ENCODE peak calls at places on chromosomes 12 and 14, in seven cellular contexts. One of them, this sample, is unnamed.
A peak's percentile ranks its signal among the peaks of the same experiment; 100 is the strongest.

GRCh38 chr14:65302571-65303184 is 109.9 kb upstream of the FUT8 start:
- DNase-seq in H9: no peak
- DNase-seq in fibroblast of pulmonary artery: no peak
- DNase-seq in cardiac fibroblast: peak; percentile 7
- DNase-seq in fibroblast of mammary gland: no peak
- DNase-seq in fibroblast of the aortic adventitia: no peak
- DNase-seq in AG09309: no peak
- DNase-seq in this sample: peak; percentile 63

GRCh38 chr12:6979021-6979420 is 8.3 kb downstream of the EMG1 start:
- DNase-seq in fibroblast of the aortic adventitia: no peak
- DNase-seq in H9: no peak
- DNase-seq in fibroblast of pulmonary artery: no peak
- DNase-seq in AG09309: no peak
- DNase-seq in cardiac fibroblast: no peak
- DNase-seq in fibroblast of mammary gland: no peak
- DNase-seq in this sample: no peak

GRCh38 chr12:75086086-75087038 is 123.3 kb downstream of the KCNC2 start:
- DNase-seq in fibroblast of mammary gland: peak; percentile 81
- DNase-seq in AG09309: no peak
- DNase-seq in cardiac fibroblast: no peak
- DNase-seq in H9: no peak
- DNase-seq in fibroblast of the aortic adventitia: peak; percentile 75
- DNase-seq in fibroblast of pulmonary artery: no peak
- DNase-seq in this sample: no peak

GRCh38 chr12:111937429-111937828 is 75.5 kb downstream of the TMEM116 start:
- DNase-seq in AG09309: no peak
- DNase-seq in fibroblast of mammary gland: no peak
- DNase-seq in fibroblast of the aortic adventitia: peak; percentile 51
- DNase-seq in cardiac fibroblast: peak; percentile 33
- DNase-seq in H9: no peak
- DNase-seq in fibroblast of pulmonary artery: peak; percentile 23
- DNase-seq in this sample: no peak

GRCh38 chr12:84793558-84794367 is 118.8 kb downstream of the SLC6A15 start:
- DNase-seq in fibroblast of mammary gland: peak; percentile 44
- DNase-seq in H9: no peak
- DNase-seq in fibroblast of the aortic adventitia: peak; percentile 44
- DNase-seq in cardiac fibroblast: no peak
- DNase-seq in AG09309: no peak
- DNase-seq in fibroblast of pulmonary artery: peak; percentile 17
- DNase-seq in this sample: no peak

GRCh38 chr12:113990548-113991223 is 24.6 kb upstream of the RBM19 start:
- DNase-seq in fibroblast of mammary gland: peak; percentile 33
- DNase-seq in fibroblast of the aortic adventitia: no peak
- DNase-seq in cardiac fibroblast: no peak
- DNase-seq in H9: peak; percentile 56
- DNase-seq in AG09309: no peak
- DNase-seq in fibroblast of pulmonary artery: peak; percentile 3
- DNase-seq in this sample: no peak

GRCh38 chr12:122853582-122854245 is 18.5 kb downstream of the HIP1R start:
- DNase-seq in fibroblast of pulmonary artery: no peak
- DNase-seq in fibroblast of mammary gland: no peak
- DNase-seq in AG09309: no peak
- DNase-seq in fibroblast of the aortic adventitia: no peak
- DNase-seq in cardiac fibroblast: no peak
- DNase-seq in H9: no peak
- DNase-seq in this sample: no peak

GRCh38 chr12:103930787-103931536 is 752 bp downstream of the HSP90B1 start:
- DNase-seq in fibroblast of the aortic adventitia: peak; percentile 51
- DNase-seq in fibroblast of pulmonary artery: peak; percentile 36
- DNase-seq in cardiac fibroblast: peak; percentile 55
- DNase-seq in fibroblast of mammary gland: peak; percentile 46
- DNase-seq in H9: peak; percentile 32
- DNase-seq in AG09309: no peak
- DNase-seq in this sample: peak; percentile 12

GRCh38 chr12:123992118-123992825 is 19.3 kb downstream of the ZNF664 start:
- DNase-seq in AG09309: no peak
- DNase-seq in fibroblast of mammary gland: no peak
- DNase-seq in H9: no peak
- DNase-seq in fibroblast of the aortic adventitia: no peak
- DNase-seq in fibroblast of pulmonary artery: no peak
- DNase-seq in cardiac fibroblast: no peak
- DNase-seq in this sample: no peak

GRCh38 chr12:92551853-92552397 is 150.9 kb upstream of the PLEKHG7 start:
- DNase-seq in fibroblast of the aortic adventitia: peak; percentile 49
- DNase-seq in fibroblast of pulmonary artery: no peak
- DNase-seq in cardiac fibroblast: no peak
- DNase-seq in H9: no peak
- DNase-seq in AG09309: no peak
- DNase-seq in fibroblast of mammary gland: peak; percentile 42
- DNase-seq in this sample: peak; percentile 58

GRCh38 chr14:91897121-91897701 is 29.9 kb upstream of the TC2N start:
- DNase-seq in fibroblast of mammary gland: peak; percentile 75
- DNase-seq in H9: no peak
- DNase-seq in AG09309: peak; percentile 29
- DNase-seq in fibroblast of pulmonary artery: peak; percentile 85
- DNase-seq in cardiac fibroblast: peak; percentile 92
- DNase-seq in fibroblast of the aortic adventitia: peak; percentile 75
- DNase-seq in this sample: no peak

GRCh38 chr12:3930216-3930615 is 57.0 kb upstream of the PARP11 start:
- DNase-seq in fibroblast of the aortic adventitia: no peak
- DNase-seq in fibroblast of pulmonary artery: no peak
- DNase-seq in H9: no peak
- DNase-seq in cardiac fibroblast: no peak
- DNase-seq in AG09309: no peak
- DNase-seq in fibroblast of mammary gland: no peak
- DNase-seq in this sample: no peak

GRCh38 chr14:104549536-104550339 is 29.8 kb upstream of the C14orf180 start:
- DNase-seq in AG09309: no peak
- DNase-seq in H9: no peak
- DNase-seq in fibroblast of mammary gland: no peak
- DNase-seq in fibroblast of the aortic adventitia: no peak
- DNase-seq in cardiac fibroblast: no peak
- DNase-seq in fibroblast of pulmonary artery: no peak
- DNase-seq in this sample: no peak

GRCh38 chr14:89851031-89851430 is 103.5 kb downstream of the EFCAB11 start:
- DNase-seq in fibroblast of mammary gland: no peak
- DNase-seq in AG09309: no peak
- DNase-seq in fibroblast of pulmonary artery: no peak
- DNase-seq in H9: no peak
- DNase-seq in cardiac fibroblast: peak; percentile 47
- DNase-seq in fibroblast of the aortic adventitia: no peak
- DNase-seq in this sample: no peak

GRCh38 chr12:15700595-15700994 is 88.6 kb downstream of the EPS8 start:
- DNase-seq in fibroblast of pulmonary artery: peak; percentile 94
- DNase-seq in cardiac fibroblast: peak; percentile 92
- DNase-seq in H9: no peak
- DNase-seq in fibroblast of mammary gland: peak; percentile 96
- DNase-seq in AG09309: peak; percentile 76
- DNase-seq in fibroblast of the aortic adventitia: peak; percentile 94
- DNase-seq in this sample: peak; percentile 19

GRCh38 chr12:110379201-110379600 is 24.3 kb downstream of the ANAPC7 start:
- DNase-seq in H9: no peak
- DNase-seq in fibroblast of mammary gland: peak; percentile 49
- DNase-seq in cardiac fibroblast: no peak
- DNase-seq in fibroblast of the aortic adventitia: no peak
- DNase-seq in AG09309: peak; percentile 81
- DNase-seq in fibroblast of pulmonary artery: no peak
- DNase-seq in this sample: no peak

GRCh38 chr12:102480401-102480800 is at the start of gene IGF1:
- DNase-seq in cardiac fibroblast: peak; percentile 73
- DNase-seq in H9: no peak
- DNase-seq in AG09309: no peak
- DNase-seq in fibroblast of the aortic adventitia: peak; percentile 70
- DNase-seq in fibroblast of pulmonary artery: peak; percentile 78
- DNase-seq in fibroblast of mammary gland: peak; percentile 56
- DNase-seq in this sample: no peak
- TF ChIP-seq CTCF in cardiac fibroblast: peak; percentile 9
- TF ChIP-seq CTCF in H9: no peak
- TF ChIP-seq CTCF in AG09309: peak; percentile 34
- TF ChIP-seq CTCF in fibroblast of the aortic adventitia: peak; percentile 10
- TF ChIP-seq CTCF in fibroblast of pulmonary artery: peak; percentile 32
- TF ChIP-seq CTCF in fibroblast of mammary gland: peak; percentile 29
- TF ChIP-seq CTCF in this sample: no peak

GRCh38 chr12:13564266-13564810 is 367.8 kb downstream of the EMP1 start:
- DNase-seq in fibroblast of the aortic adventitia: no peak
- DNase-seq in cardiac fibroblast: no peak
- DNase-seq in fibroblast of pulmonary artery: no peak
- DNase-seq in fibroblast of mammary gland: no peak
- DNase-seq in AG09309: no peak
- DNase-seq in H9: no peak
- DNase-seq in this sample: no peak

GRCh38 chr12:13561923-13562322 is 365.4 kb downstream of the EMP1 start:
- DNase-seq in fibroblast of the aortic adventitia: no peak
- DNase-seq in fibroblast of mammary gland: no peak
- DNase-seq in AG09309: no peak
- DNase-seq in H9: no peak
- DNase-seq in cardiac fibroblast: no peak
- DNase-seq in fibroblast of pulmonary artery: no peak
- DNase-seq in this sample: no peak

GRCh38 chr12:13563743-13564125 is 367.2 kb downstream of the EMP1 start:
- DNase-seq in AG09309: no peak
- DNase-seq in fibroblast of mammary gland: no peak
- DNase-seq in cardiac fibroblast: no peak
- DNase-seq in fibroblast of pulmonary artery: no peak
- DNase-seq in H9: no peak
- DNase-seq in fibroblast of the aortic adventitia: no peak
- DNase-seq in this sample: no peak

GRCh38 chr12:13566286-13566685 is 369.8 kb downstream of the EMP1 start:
- DNase-seq in fibroblast of the aortic adventitia: no peak
- DNase-seq in fibroblast of mammary gland: peak; percentile 52
- DNase-seq in AG09309: no peak
- DNase-seq in H9: no peak
- DNase-seq in cardiac fibroblast: no peak
- DNase-seq in fibroblast of pulmonary artery: no peak
- DNase-seq in this sample: no peak

DNA sequence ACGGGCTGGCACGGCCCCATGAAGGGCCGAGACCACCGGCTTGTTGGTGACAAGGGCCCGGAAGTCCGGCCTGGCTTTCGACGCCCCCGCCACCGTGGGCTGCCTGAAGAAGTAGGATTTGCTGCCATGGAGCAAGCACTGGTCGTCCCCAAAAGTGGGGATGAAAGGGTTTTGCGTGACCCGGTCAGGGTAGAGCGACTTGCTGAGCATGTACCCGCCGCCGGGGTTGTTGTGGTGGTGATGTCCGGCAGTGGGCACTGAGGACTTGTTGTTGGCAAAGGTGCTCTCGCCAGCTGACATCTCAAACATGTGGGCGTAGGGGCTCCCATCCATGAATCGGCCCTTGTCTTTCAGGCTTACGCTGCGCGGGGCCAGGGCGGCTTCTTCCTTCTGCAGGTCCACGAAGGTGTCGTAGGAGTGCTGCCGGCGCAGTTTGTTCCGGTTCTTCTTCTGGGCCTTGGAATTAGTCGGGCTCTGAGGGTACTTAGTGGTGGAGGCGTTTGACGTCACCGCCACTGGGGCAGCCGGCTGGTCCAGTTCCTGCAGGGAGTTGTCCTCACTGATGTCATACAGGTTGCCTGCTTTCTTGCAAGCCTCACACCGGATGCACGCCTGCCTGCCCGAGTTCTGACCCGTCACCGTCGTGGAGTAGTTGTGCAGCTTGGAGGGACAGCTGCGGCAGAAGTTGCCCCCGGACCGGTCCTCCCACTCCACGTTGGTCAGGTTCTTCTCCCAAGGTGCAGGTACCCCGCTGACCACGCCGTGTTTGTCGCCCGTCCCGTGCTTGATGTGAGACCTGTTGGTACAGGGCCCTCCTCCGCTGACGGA is 366.6 kb downstream of the EMP1 start:
- DNase-seq in fibroblast of the aortic adventitia: no peak
- DNase-seq in fibroblast of mammary gland: no peak
- DNase-seq in cardiac fibroblast: no peak
- DNase-seq in H9: no peak
- DNase-seq in AG09309: no peak
- DNase-seq in fibroblast of pulmonary artery: no peak
- DNase-seq in this sample: no peak
- TF ChIP-seq CTCF in fibroblast of the aortic adventitia: no peak
- TF ChIP-seq CTCF in fibroblast of mammary gland: no peak
- TF ChIP-seq CTCF in cardiac fibroblast: no peak
- TF ChIP-seq CTCF in H9: no peak
- TF ChIP-seq CTCF in AG09309: no peak
- TF ChIP-seq CTCF in fibroblast of pulmonary artery: no peak
- TF ChIP-seq CTCF in this sample: no peak

DNA sequence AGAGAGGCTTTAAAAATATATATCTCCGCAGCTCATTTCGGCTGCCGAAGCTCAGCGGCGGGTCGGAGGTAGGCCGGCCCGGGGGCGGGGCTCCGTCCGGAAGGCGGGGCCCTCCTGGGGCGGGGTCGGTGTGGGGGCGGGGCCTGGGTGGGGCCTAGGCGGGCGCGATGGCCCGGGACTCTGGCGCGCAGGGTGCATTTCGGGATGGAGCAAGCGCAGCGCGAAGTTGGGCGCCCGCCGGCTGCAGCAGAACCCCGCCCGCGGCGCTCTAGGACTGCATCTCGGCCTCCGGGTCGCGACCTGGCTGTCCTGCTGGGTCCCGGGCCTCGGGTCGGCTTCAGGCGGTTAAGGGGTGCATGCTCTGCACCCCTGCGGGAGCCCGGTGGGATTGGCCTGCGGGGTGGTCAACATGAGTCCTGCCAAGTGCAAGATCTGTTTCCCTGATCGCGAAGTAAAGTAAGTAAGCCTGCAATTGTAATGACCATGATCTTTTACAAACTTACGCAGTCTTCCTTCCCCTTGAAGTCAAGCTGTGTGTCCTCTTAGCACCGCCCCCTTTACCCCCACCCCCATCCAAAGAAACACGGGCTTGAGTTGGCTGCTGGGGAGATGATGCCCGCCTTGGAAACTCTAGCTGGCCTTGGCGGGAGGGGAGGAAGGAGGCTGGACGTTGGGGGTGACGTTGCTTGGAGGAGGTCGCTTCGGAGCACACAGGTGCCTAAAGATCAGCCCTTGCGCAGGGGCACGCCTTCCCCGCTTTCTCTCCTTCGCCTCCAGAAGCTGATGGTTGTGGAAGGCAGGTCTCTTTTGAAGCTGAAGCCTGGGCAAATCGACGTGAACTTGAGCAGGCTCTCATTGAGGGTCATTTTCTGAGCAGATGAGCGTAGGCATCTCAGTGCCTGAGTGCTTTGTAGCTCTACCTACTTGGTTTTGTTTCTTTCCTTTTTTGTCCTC is 38.4 kb downstream of the ACACB start:
- DNase-seq in fibroblast of pulmonary artery: peak; percentile 52
- DNase-seq in fibroblast of the aortic adventitia: peak; percentile 60
- DNase-seq in H9: peak; percentile 99
- DNase-seq in AG09309: no peak
- DNase-seq in cardiac fibroblast: peak; percentile 71
- DNase-seq in fibroblast of mammary gland: peak; percentile 62
- DNase-seq in this sample: peak; percentile 94
- TF ChIP-seq CTCF in fibroblast of pulmonary artery: no peak
- TF ChIP-seq CTCF in fibroblast of the aortic adventitia: no peak
- TF ChIP-seq CTCF in H9: no peak
- TF ChIP-seq CTCF in AG09309: no peak
- TF ChIP-seq CTCF in cardiac fibroblast: no peak
- TF ChIP-seq CTCF in fibroblast of mammary gland: no peak
- TF ChIP-seq CTCF in this sample: no peak

DNA sequence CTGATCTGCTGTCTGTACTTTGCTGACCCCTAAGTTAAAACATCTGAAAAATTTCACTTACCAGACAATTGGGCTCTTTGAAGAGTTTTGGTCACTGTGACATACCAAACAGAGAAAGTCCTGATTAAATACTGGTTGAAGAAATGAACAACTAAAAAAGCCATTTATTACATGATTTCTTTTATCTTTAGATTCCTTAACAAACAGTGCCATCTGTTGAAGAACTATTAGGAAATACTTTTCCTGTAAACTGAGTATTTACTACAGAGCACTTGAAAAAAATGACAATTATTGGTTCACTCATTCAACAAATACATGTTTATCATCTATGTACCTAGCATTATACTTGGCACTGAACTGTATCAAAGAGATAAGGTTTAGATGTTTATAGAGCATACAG is 6.5 kb upstream of the WASHC4 start:
- DNase-seq in fibroblast of mammary gland: peak; percentile 48
- DNase-seq in fibroblast of the aortic adventitia: peak; percentile 66
- DNase-seq in AG09309: no peak
- DNase-seq in fibroblast of pulmonary artery: peak; percentile 62
- DNase-seq in H9: no peak
- DNase-seq in cardiac fibroblast: peak; percentile 59
- DNase-seq in this sample: no peak
- TF ChIP-seq CTCF in fibroblast of mammary gland: no peak
- TF ChIP-seq CTCF in fibroblast of the aortic adventitia: no peak
- TF ChIP-seq CTCF in AG09309: peak; percentile 16
- TF ChIP-seq CTCF in fibroblast of pulmonary artery: peak; percentile 16
- TF ChIP-seq CTCF in H9: peak; percentile 32
- TF ChIP-seq CTCF in cardiac fibroblast: no peak
- TF ChIP-seq CTCF in this sample: no peak